ENCODE peak calls at places on chromosomes 11 and 22, in four cellular contexts. Q is A549, J is endothelial cell of umbilical vein, N is HCT116. X is an unnamed sample.

GRCh38 chr11:11842426-11843008 is 745 bp downstream of the USP47 start:
- DNase-seq in Q (peak; percentile 66), J (peak; percentile 84), N (peak; percentile 53), X (peak; percentile 90)

GRCh38 chr11:61919841-61920631 is 2.7 kb upstream of the RAB3IL1 start:
- DNase-seq in Q (peak; percentile 50), J (no peak), N (no peak), X (no peak)

GRCh38 chr22:50112151-50113118 is 22.6 kb downstream of the MOV10L1 start:
- DNase-seq in Q (no peak), J (peak; percentile 90), N (no peak), X (peak; percentile 84)

GRCh38 chr11:35735411-35735810 is 72.8 kb downstream of the TRIM44 start:
- DNase-seq in Q (no peak), J (peak; percentile 63), N (no peak), X (no peak)

GRCh38 chr11:78192223-78192719 is 3.6 kb downstream of the USP35 start:
- DNase-seq in Q (no peak), J (no peak), N (no peak), X (peak; percentile 71)

GRCh38 chr11:34870548-34871209 is 45.5 kb downstream of the APIP start:
- DNase-seq in Q (no peak), J (no peak), N (no peak), X (no peak)

GRCh38 chr11:83249972-83250593 is 36.1 kb downstream of the CCDC90B start:
- DNase-seq in Q (peak; percentile 36), J (peak; percentile 46), N (peak; percentile 21), X (peak; percentile 61)

GRCh38 chr11:58434217-58434616 is 6.3 kb upstream of the OR5B2 start:
- DNase-seq in Q (no peak), J (no peak), N (no peak), X (no peak)

GRCh38 chr11:14308114-14308896 is 50.7 kb downstream of the RRAS2 start:
- DNase-seq in Q (peak; percentile 59), J (peak; percentile 53), N (peak; percentile 12), X (peak; percentile 59)

GRCh38 chr22:48743601-48744282 is 1083.9 kb downstream of the BRD1 start:
- DNase-seq in Q (no peak), J (no peak), N (no peak), X (no peak)

GRCh38 chr11:7538023-7538422 is 24.2 kb downstream of the PPFIBP2 start:
- DNase-seq in Q (no peak), J (no peak), N (no peak), X (no peak)

GRCh38 chr11:102868359-102868758 is 6.4 kb downstream of the MMP12 start:
- DNase-seq in Q (no peak), J (no peak), N (no peak), X (no peak)

GRCh38 chr11:122756417-122756816 is 81.9 kb upstream of the CRTAM start:
- DNase-seq in Q (no peak), J (no peak), N (no peak), X (peak; percentile 95)
- TF ChIP-seq MAX in Q (no peak), J (no peak), N (no peak), X (no peak)

GRCh38 chr11:67584881-67585873 is 1.6 kb downstream of the GSTP1 start:
- DNase-seq in Q (no peak), J (no peak), N (no peak), X (no peak)
- H3K4me3 ChIP-seq in Q (peak overlapping the region; percentile 92), J (peak overlapping the region; percentile 68), N (peak overlapping the region; percentile 66), X (peak overlapping the region; percentile 80)

GRCh38 chr22:20777420-20778177 is 3.7 kb downstream of the SERPIND1 start:
- DNase-seq in Q (peak; percentile 69), J (peak; percentile 67), N (peak; percentile 70), X (peak; percentile 78)
- TF ChIP-seq CTCF in Q (peak; percentile 39), J (no peak), N (no peak), X (no peak)

DNA sequence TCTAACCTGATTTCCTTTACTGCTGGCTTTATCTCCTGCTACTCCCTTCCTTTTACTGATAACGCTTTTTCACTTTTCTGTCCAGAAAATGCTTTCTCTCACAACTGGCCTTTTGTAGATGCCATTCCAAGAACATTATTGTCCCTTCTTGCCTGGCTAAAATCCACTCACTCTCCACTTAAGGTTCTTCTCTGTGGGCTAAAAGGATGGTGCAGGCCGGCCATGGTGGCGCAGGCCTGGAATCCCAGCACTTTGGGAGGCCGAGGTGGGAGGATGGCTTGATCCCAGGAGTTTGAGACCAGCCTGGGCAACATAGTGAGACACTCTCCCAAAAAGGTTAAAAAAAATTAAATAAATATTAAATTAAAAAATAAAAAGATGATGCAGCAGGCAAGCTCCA is 118.0 kb downstream of the NECTIN1 start:
- DNase-seq in Q (no peak), J (no peak), N (no peak), X (no peak)
- TF ChIP-seq MAX in Q (no peak), J (no peak), N (no peak), X (no peak)

GRCh38 chr11:17721242-17721999 is 2.0 kb downstream of the MYOD1 start:
- DNase-seq in Q (no peak), J (no peak), N (no peak), X (no peak)
- H3K4me3 ChIP-seq in Q (peak overlapping the region; percentile 23), J (no peak overlapping the region), N (no peak overlapping the region), X (no peak overlapping the region)

GRCh38 chr11:45618897-45619296 is 46.5 kb downstream of the CHST1 start:
- DNase-seq in Q (no peak), J (no peak), N (no peak), X (no peak)

GRCh38 chr11:45614196-45614828 is 51.1 kb downstream of the CHST1 start:
- DNase-seq in Q (no peak), J (no peak), N (no peak), X (no peak)

GRCh38 chr11:45616802-45617549 is 48.4 kb downstream of the CHST1 start:
- DNase-seq in Q (no peak), J (no peak), N (no peak), X (no peak)

GRCh38 chr11:45617886-45618601 is 47.4 kb downstream of the CHST1 start:
- DNase-seq in Q (no peak), J (peak; percentile 33), N (no peak), X (no peak)

GRCh38 chr11:45615182-45615792 is 50.1 kb downstream of the CHST1 start:
- DNase-seq in Q (no peak), J (no peak), N (no peak), X (no peak)
- TF ChIP-seq CTCF in Q (no peak), J (no peak), N (peak; percentile 4), X (no peak)

GRCh38 chr11:24925091-24925490 is 428.2 kb downstream of the LUZP2 start:
- DNase-seq in Q (no peak), J (no peak), N (no peak), X (no peak)
- TF ChIP-seq MAX in Q (no peak), J (no peak), N (no peak), X (no peak)

DNA sequence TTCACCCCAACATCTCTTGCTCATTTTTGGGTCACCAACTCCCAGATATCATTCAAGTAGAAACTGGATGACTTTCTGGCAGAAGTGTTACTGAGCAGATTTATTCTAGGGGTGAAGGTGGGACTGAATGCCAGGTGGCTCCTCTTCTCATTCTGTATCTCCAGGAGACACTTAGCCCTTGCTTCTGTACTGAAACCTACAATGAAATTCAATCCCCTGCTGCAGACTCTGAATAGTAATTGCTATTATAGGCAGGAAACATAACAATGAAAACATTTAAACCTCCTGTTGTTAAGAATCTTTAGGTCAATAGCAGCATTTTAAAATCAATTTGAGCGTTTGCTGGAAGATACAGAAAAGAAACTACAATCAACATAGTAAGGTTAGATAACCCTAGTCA is 879.4 kb upstream of the TENM4 start:
- DNase-seq in Q (no peak), J (no peak), N (no peak), X (no peak)
- H3K4me3 ChIP-seq in Q (no peak overlapping the region), J (no peak overlapping the region), N (no peak overlapping the region), X (no peak overlapping the region)

GRCh38 chr22:24001314-24001713 is 3.9 kb downstream of the GSTT4 start:
- DNase-seq in Q (no peak), J (no peak), N (no peak), X (no peak)
- TF ChIP-seq CTCF in Q (no peak), J (no peak), N (no peak), X (no peak)